ENCODE peak calls at places on chromosome 20, in eight cellular contexts. T is IMR-90, I is suprapubic skin, G is SK-N-SH, V is MM.1S, J is A549, U is omental fat pad, R is HFFc6. E is an unnamed sample.

GRCh38 chr20:19672498-19672897 is 85.6 kb upstream of the RIN2 start:
- DNase-seq in T (no peak), I (no peak), G (no peak), V (no peak), J (no peak), U (no peak), R (no peak), E (no peak)

GRCh38 chr20:49811825-49812462 is 684 bp upstream of the SLC9A8 start:
- DNase-seq in T (peak; percentile 63), I (no peak), G (peak; percentile 14), V (no peak), J (no peak), U (no peak), R (peak; percentile 37), E (no peak)

GRCh38 chr20:24694157-24694726 is 224.8 kb downstream of the SYNDIG1 start:
- DNase-seq in T (no peak), I (peak; percentile 39), G (peak; percentile 6), V (no peak), J (no peak), U (no peak), R (no peak), E (no peak)

GRCh38 chr20:4961746-4962145 is 39.6 kb downstream of the SLC23A2 start:
- DNase-seq in T (peak; percentile 97), I (no peak), G (no peak), V (no peak), J (no peak), U (no peak), R (no peak), E (no peak)

GRCh38 chr20:33465536-33466302 is 22.2 kb upstream of the SNTA1 start:
- DNase-seq in T (no peak), I (no peak), G (no peak), V (no peak), J (no peak), U (no peak), R (no peak), E (no peak)

GRCh38 chr20:31475032-31475431 is at the start of the genes DEFB124 and REM1:
- DNase-seq in T (no peak), I (no peak), G (peak; percentile 50), V (peak; percentile 26), J (no peak), U (no peak), R (no peak), E (no peak)

GRCh38 chr20:44572551-44573500 is 9.6 kb upstream of the PKIG start:
- DNase-seq in T (peak; percentile 89), I (peak; percentile 70), G (no peak), V (no peak), J (no peak), U (no peak), R (peak; percentile 96), E (no peak)

GRCh38 chr20:48329676-48330644 is 497.8 kb downstream of the PREX1 start:
- DNase-seq in T (peak; percentile 51), I (no peak), G (peak; percentile 78), V (no peak), J (peak; percentile 39), U (no peak), R (no peak), E (peak; percentile 56)

GRCh38 chr20:3871549-3872265 is 17.5 kb upstream of the PANK2 start:
- DNase-seq in T (no peak), I (no peak), G (no peak), V (no peak), J (peak; percentile 36), U (no peak), R (peak; percentile 77), E (no peak)

GRCh38 chr20:46089076-46089337 is 755 bp downstream of the NCOA5 start:
- DNase-seq in T (peak; percentile 12), I (no peak), G (no peak), V (no peak), J (peak; percentile 19), U (no peak), R (peak; percentile 7), E (no peak)

GRCh38 chr20:46090095-46090388 is 280 bp upstream of the NCOA5 start:
- DNase-seq in T (no peak), I (no peak), G (no peak), V (no peak), J (no peak), U (no peak), R (no peak), E (no peak)

GRCh38 chr20:46088409-46089075 is 1.2 kb downstream of the NCOA5 start:
- DNase-seq in T (peak; percentile 8), I (no peak), G (no peak), V (peak; percentile 45), J (peak; percentile 10), U (no peak), R (peak; percentile 42), E (no peak)

GRCh38 chr20:46087161-46087560 is 2.6 kb downstream of the NCOA5 start:
- DNase-seq in T (peak; percentile 42), I (no peak), G (no peak), V (no peak), J (no peak), U (no peak), R (peak; percentile 38), E (no peak)

DNA sequence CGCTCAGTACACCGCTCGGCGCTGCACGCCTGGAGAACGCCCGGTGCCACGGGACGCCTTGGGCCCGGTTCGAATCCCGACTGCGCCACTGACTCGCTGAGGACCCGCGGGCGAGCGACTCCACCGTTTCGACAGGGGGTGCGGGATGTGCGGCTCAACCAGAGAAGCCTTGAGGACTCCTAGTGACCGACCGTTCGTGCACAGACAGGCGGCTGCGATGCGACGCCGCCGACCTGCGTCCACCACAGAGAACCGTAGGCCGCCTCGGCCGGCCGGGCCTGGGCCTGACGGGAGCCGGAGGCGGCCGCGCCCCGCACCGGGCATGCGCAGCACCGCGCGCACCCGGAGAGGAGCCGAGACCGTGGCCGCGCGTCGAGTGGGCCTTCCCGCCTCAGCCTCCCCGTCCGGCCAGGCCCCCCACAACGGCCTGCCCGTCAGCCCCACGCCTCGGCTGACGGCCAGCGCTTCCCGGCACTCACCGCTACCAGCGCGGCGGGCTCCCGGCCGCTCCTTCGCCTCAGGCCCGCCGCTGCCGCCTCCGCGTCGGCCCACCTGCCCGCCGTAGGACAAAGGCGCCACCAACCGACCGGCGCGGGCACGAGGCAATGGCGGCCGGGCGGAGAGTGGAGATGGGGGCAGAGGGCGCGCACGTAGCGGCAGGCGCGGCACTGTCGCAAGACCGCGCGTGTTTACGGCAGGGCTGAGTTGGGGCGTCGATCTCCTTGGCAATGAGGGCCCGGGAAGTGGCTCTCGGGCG is at the start of gene NCOA5:
- DNase-seq in T (peak; percentile 95), I (peak; percentile 95), G (peak; percentile 97), V (peak; percentile 96), J (peak; percentile 91), U (peak; percentile 85), R (peak; percentile 95), E (peak; percentile 98)
- TF ChIP-seq CTCF in T (peak; percentile 44), I (no peak), G (peak; percentile 13), V (peak; percentile 11), J (peak; percentile 39), U (no peak), R (peak; percentile 69), E (peak; percentile 43)

GRCh38 chr20:37240337-37241055 is 21.1 kb downstream of the GHRH start:
- DNase-seq in T (no peak), I (peak; percentile 20), G (no peak), V (no peak), J (no peak), U (no peak), R (no peak), E (no peak)
- TF ChIP-seq CTCF in T (no peak), I (no peak), G (no peak), V (no peak), J (no peak), U (no peak), R (no peak), E (no peak)

GRCh38 chr20:258963-259362 is 1.4 kb downstream of the DEFB132 start:
- DNase-seq in T (peak; percentile 16), I (no peak), G (no peak), V (peak; percentile 46), J (peak; percentile 44), U (no peak), R (no peak), E (no peak)
- TF ChIP-seq CTCF in T (peak; percentile 25), I (no peak), G (no peak), V (peak; percentile 43), J (peak; percentile 30), U (no peak), R (no peak), E (peak; percentile 8)

GRCh38 chr20:58746551-58747399 is 54.2 kb downstream of the NPEPL1 start:
- DNase-seq in T (no peak), I (no peak), G (peak; percentile 31), V (no peak), J (no peak), U (no peak), R (no peak), E (no peak)

GRCh38 chr20:58745391-58745790 is 52.8 kb downstream of the NPEPL1 start:
- DNase-seq in T (no peak), I (no peak), G (no peak), V (no peak), J (no peak), U (no peak), R (no peak), E (no peak)

GRCh38 chr20:58748628-58749027 is 56.0 kb downstream of the NPEPL1 start:
- DNase-seq in T (no peak), I (no peak), G (no peak), V (no peak), J (no peak), U (no peak), R (no peak), E (no peak)

GRCh38 chr20:58749098-58749766 is 56.6 kb downstream of the NPEPL1 start:
- DNase-seq in T (no peak), I (no peak), G (no peak), V (no peak), J (no peak), U (no peak), R (no peak), E (no peak)

GRCh38 chr20:58747400-58747672 is 54.7 kb downstream of the NPEPL1 start:
- DNase-seq in T (no peak), I (no peak), G (no peak), V (no peak), J (no peak), U (no peak), R (no peak), E (no peak)
- TF ChIP-seq CTCF in T (no peak), I (no peak), G (no peak), V (no peak), J (no peak), U (no peak), R (no peak), E (no peak)

GRCh38 chr20:18431206-18431605 is 35.6 kb downstream of the DZANK1 start:
- DNase-seq in T (no peak), I (no peak), G (no peak), V (no peak), J (no peak), U (no peak), R (no peak), E (no peak)
- TF ChIP-seq CTCF in T (no peak), I (no peak), G (no peak), V (no peak), J (no peak), U (no peak), R (no peak), E (no peak)